ENCODE peak calls at places on chromosomes 3 and 15, in nine cellular contexts. C is lung; E is GM06990; F is transverse colon; B is effector memory CD4-positive, alpha-beta T cell; L is fibroblast of lung; Y is A549; D is fibroblast of the aortic adventitia; G is ascending aorta. V is an unnamed sample.

GRCh38 chr15:101326462-101327146 is 31.6 kb upstream of the SNRPA1 start:
- DNase-seq in C (no peak), E (no peak), F (no peak), B (no peak), L (no peak), Y (no peak), D (no peak), G (peak; percentile 39), V (no peak)

GRCh38 chr3:102074951-102075350 is 225.6 kb downstream of the NFKBIZ start:
- DNase-seq in C (no peak), E (no peak), F (no peak), B (no peak), L (peak; percentile 82), Y (no peak), D (no peak), G (no peak), V (no peak)

GRCh38 chr15:38886315-38887163 is 321.9 kb upstream of the RASGRP1 start:
- DNase-seq in C (no peak), E (no peak), F (no peak), B (no peak), L (peak; percentile 93), Y (peak; percentile 40), D (peak; percentile 88), G (no peak), V (no peak)

GRCh38 chr3:152405915-152406802 is 137.4 kb downstream of the MBNL1 start:
- DNase-seq in C (no peak), E (no peak), F (no peak), B (no peak), L (peak; percentile 97), Y (no peak), D (peak; percentile 94), G (no peak), V (no peak)

GRCh38 chr3:27533718-27534578 is 49.8 kb upstream of the SLC4A7 start:
- DNase-seq in C (peak; percentile 51), E (peak; percentile 40), F (peak; percentile 29), B (peak; percentile 11), L (peak; percentile 95), Y (peak; percentile 95), D (peak; percentile 99), G (peak; percentile 95), V (no peak)

GRCh38 chr3:78645628-78646310 is 1122.0 kb downstream of the ROBO1 start:
- DNase-seq in C (no peak), E (no peak), F (no peak), B (no peak), L (peak; percentile 87), Y (peak; percentile 18), D (peak; percentile 86), G (no peak), V (no peak)

GRCh38 chr3:13244695-13245449 is 171.6 kb upstream of the IQSEC1 start:
- DNase-seq in C (no peak), E (no peak), F (no peak), B (no peak), L (no peak), Y (no peak), D (peak; percentile 1), G (no peak), V (no peak)

GRCh38 chr15:88834211-88834812 is 31.1 kb downstream of the ACAN start:
- DNase-seq in C (no peak), E (no peak), F (peak; percentile 24), B (no peak), L (peak; percentile 50), Y (peak; percentile 57), D (peak; percentile 74), G (peak; percentile 85), V (no peak)

GRCh38 chr3:66625464-66626216 is 124.8 kb upstream of the LRIG1 start:
- DNase-seq in C (no peak), E (no peak), F (no peak), B (no peak), L (peak; percentile 36), Y (no peak), D (peak; percentile 33), G (no peak), V (no peak)

GRCh38 chr3:64264491-64265109 is 39.3 kb upstream of the PRICKLE2 start:
- DNase-seq in C (no peak), E (no peak), F (no peak), B (no peak), L (peak; percentile 13), Y (no peak), D (peak; percentile 75), G (no peak), V (no peak)

GRCh38 chr3:162134571-162134970 is 638.0 kb downstream of the OTOL1 start:
- DNase-seq in C (no peak), E (no peak), F (no peak), B (no peak), L (no peak), Y (no peak), D (no peak), G (no peak), V (no peak)

GRCh38 chr15:29541309-29541708 is 271.7 kb upstream of the NSMCE3 start:
- DNase-seq in C (no peak), E (no peak), F (no peak), B (no peak), L (no peak), Y (no peak), D (no peak), G (no peak), V (no peak)

GRCh38 chr3:87732294-87732693 is 326.5 kb downstream of the CGGBP1 start:
- DNase-seq in C (no peak), E (no peak), F (no peak), B (no peak), L (no peak), Y (no peak), D (no peak), G (no peak), V (no peak)

GRCh38 chr3:104952587-104952986 is 414.1 kb upstream of the ALCAM start:
- DNase-seq in C (peak; percentile 63), E (no peak), F (no peak), B (no peak), L (peak; percentile 88), Y (peak; percentile 7), D (peak; percentile 88), G (no peak), V (no peak)

GRCh38 chr3:53815067-53815466 is 31.2 kb downstream of the CHDH start:
- DNase-seq in C (no peak), E (no peak), F (no peak), B (no peak), L (no peak), Y (no peak), D (no peak), G (peak; percentile 34), V (no peak)

GRCh38 chr3:134869153-134869726 is 74.2 kb downstream of the EPHB1 start:
- DNase-seq in C (no peak), E (no peak), F (no peak), B (no peak), L (no peak), Y (no peak), D (no peak), G (peak; percentile 1), V (no peak)

DNA sequence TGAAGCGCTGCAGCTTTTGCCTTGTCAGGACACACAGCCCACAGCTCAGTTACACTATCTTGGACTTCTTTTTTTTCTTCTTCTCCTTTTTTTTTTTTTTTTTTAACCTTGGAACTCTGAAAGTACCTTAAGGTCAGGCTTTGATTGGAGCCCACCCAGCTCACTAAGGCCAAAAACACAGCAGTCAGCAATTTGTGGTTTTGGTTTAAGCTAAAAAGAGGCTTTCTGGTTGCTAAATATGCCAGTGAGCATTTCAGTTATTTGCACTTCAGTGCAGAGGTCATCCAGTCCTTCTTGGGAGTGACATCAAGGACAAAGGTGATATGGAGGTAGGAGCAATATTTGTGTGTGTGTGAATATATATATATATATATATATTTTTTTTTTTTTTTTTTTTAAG is 1.7 kb downstream of the SLC25A20 start:
- DNase-seq in C (no peak), E (no peak), F (no peak), B (no peak), L (peak; percentile 8), Y (no peak), D (no peak), G (no peak), V (no peak)
- H3K4me3 ChIP-seq in C (peak overlapping the region; percentile 27), E (no peak overlapping the region), F (no peak overlapping the region), B (no peak overlapping the region), L (no peak overlapping the region), Y (no peak overlapping the region), D (no peak overlapping the region), G (no peak overlapping the region), V (no peak overlapping the region)

GRCh38 chr15:90617668-90618097 is 88.0 kb downstream of the CRTC3 start:
- DNase-seq in C (no peak), E (no peak), F (no peak), B (no peak), L (peak; percentile 38), Y (no peak), D (no peak), G (no peak), V (no peak)

GRCh38 chr15:90619468-90619867 is 89.7 kb downstream of the CRTC3 start:
- DNase-seq in C (no peak), E (no peak), F (no peak), B (no peak), L (no peak), Y (no peak), D (no peak), G (no peak), V (no peak)

GRCh38 chr15:90619939-90620338 is 90.2 kb downstream of the CRTC3 start:
- DNase-seq in C (no peak), E (peak; percentile 13), F (no peak), B (no peak), L (no peak), Y (no peak), D (no peak), G (no peak), V (no peak)

GRCh38 chr15:90618330-90619136 is 88.8 kb downstream of the CRTC3 start:
- DNase-seq in C (no peak), E (no peak), F (no peak), B (no peak), L (no peak), Y (no peak), D (no peak), G (no peak), V (no peak)

GRCh38 chr15:90620379-90621134 is 90.8 kb downstream of the CRTC3 start:
- DNase-seq in C (no peak), E (peak; percentile 52), F (no peak), B (no peak), L (peak; percentile 21), Y (no peak), D (no peak), G (no peak), V (no peak)
- H3K4me3 ChIP-seq in C (no peak overlapping the region), E (no peak overlapping the region), F (no peak overlapping the region), B (no peak overlapping the region), L (no peak overlapping the region), Y (no peak overlapping the region), D (no peak overlapping the region), G (no peak overlapping the region), V (peak overlapping the region; percentile 32)

DNA sequence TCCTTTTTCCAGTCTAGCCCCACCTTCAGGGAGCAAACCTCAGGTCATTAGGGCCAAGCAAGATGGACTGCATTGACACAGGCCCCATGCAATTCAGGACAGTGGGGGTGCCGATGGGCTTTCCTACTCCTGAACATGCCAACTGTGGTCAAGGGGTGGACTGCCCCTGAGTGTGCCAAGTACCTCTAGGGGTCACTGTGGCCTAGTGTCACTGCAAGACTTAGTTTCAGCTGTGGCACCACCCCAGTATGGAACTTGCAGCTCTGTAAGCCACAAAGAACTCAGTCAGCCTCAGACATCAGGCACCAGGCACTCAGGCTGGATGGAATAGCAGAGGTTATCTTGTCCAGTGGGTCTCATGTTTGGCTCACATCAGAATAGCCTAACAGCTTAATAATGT is 32.3 kb downstream of the EXOG start:
- DNase-seq in C (no peak), E (no peak), F (no peak), B (no peak), L (no peak), Y (no peak), D (no peak), G (no peak), V (no peak)
- H3K4me3 ChIP-seq in C (no peak overlapping the region), E (no peak overlapping the region), F (no peak overlapping the region), B (no peak overlapping the region), L (no peak overlapping the region), Y (no peak overlapping the region), D (no peak overlapping the region), G (no peak overlapping the region), V (no peak overlapping the region)

GRCh38 chr3:157087398-157088132 is 72.4 kb downstream of the CCNL1 start:
- DNase-seq in C (no peak), E (no peak), F (no peak), B (no peak), L (peak; percentile 55), Y (no peak), D (peak; percentile 54), G (no peak), V (no peak)
- H3K4me3 ChIP-seq in C (no peak overlapping the region), E (peak overlapping the region; percentile 62), F (peak overlapping the region; percentile 50), B (peak overlapping the region; percentile 72), L (peak overlapping the region; percentile 35), Y (no peak overlapping the region), D (peak overlapping the region; percentile 66), G (peak overlapping the region; percentile 75), V (no peak overlapping the region)